ENCODE peak calls at places on chromosomes 16 and 17, in ten cellular contexts. K is H9; J is brain microvascular endothelial cell; D is tibial artery; N is breast epithelium; Q is naive thymus-derived CD4-positive, alpha-beta T cell; R is right cardiac atrium; L is stomach; V is left ventricle myocardium inferior; A is HL-60. U is an unnamed sample.

GRCh38 chr17:44776628-44777393 is 18.0 kb downstream of the ADAM11 start:
- DNase-seq in K (peak; percentile 30), J (no peak), D (no peak), N (no peak), Q (no peak), R (peak; percentile 43), L (no peak), V (no peak), A (no peak), U (no peak)

GRCh38 chr17:68624381-68624780 is 23.2 kb upstream of the FAM20A start:
- DNase-seq in K (no peak), J (no peak), D (no peak), N (no peak), Q (no peak), R (no peak), L (no peak), V (no peak), A (no peak), U (no peak)

GRCh38 chr17:4944554-4945175 is 3.7 kb downstream of the PFN1 start:
- DNase-seq in K (peak; percentile 44), J (no peak), D (no peak), N (no peak), Q (no peak), R (no peak), L (no peak), V (no peak), A (no peak), U (no peak)

GRCh38 chr17:67244621-67245072 is 349 bp downstream of the HELZ start:
- DNase-seq in K (no peak), J (no peak), D (no peak), N (no peak), Q (no peak), R (peak; percentile 61), L (no peak), V (peak; percentile 18), A (no peak), U (peak; percentile 36)

GRCh38 chr17:59337741-59338299 is 6.4 kb downstream of the YPEL2 start:
- DNase-seq in K (no peak), J (no peak), D (no peak), N (no peak), Q (no peak), R (no peak), L (no peak), V (no peak), A (no peak), U (no peak)

GRCh38 chr16:88903267-88903666 is 36.8 kb upstream of the PABPN1L start:
- DNase-seq in K (no peak), J (no peak), D (no peak), N (no peak), Q (no peak), R (no peak), L (no peak), V (no peak), A (no peak), U (no peak)

GRCh38 chr16:779561-779960 is 8.6 kb downstream of the RPUSD1 start:
- DNase-seq in K (no peak), J (no peak), D (no peak), N (no peak), Q (no peak), R (no peak), L (no peak), V (no peak), A (no peak), U (no peak)

GRCh38 chr17:58328195-58329034 is at the start of gene TSPOAP1:
- DNase-seq in K (peak; percentile 86), J (no peak), D (no peak), N (no peak), Q (peak; percentile 55), R (peak; percentile 56), L (no peak), V (peak; percentile 19), A (peak; percentile 88), U (peak; percentile 67)

GRCh38 chr17:14469971-14470370 is 169.1 kb downstream of the HS3ST3B1 start:
- DNase-seq in K (no peak), J (no peak), D (no peak), N (no peak), Q (no peak), R (no peak), L (no peak), V (no peak), A (no peak), U (no peak)

GRCh38 chr17:14474591-14474990 is 173.7 kb downstream of the HS3ST3B1 start:
- DNase-seq in K (no peak), J (no peak), D (no peak), N (no peak), Q (no peak), R (no peak), L (no peak), V (no peak), A (no peak), U (no peak)

GRCh38 chr17:14470417-14470816 is 169.5 kb downstream of the HS3ST3B1 start:
- DNase-seq in K (no peak), J (no peak), D (no peak), N (no peak), Q (no peak), R (no peak), L (no peak), V (no peak), A (no peak), U (no peak)

GRCh38 chr17:14468858-14469257 is 168.0 kb downstream of the HS3ST3B1 start:
- DNase-seq in K (no peak), J (no peak), D (no peak), N (no peak), Q (no peak), R (no peak), L (no peak), V (no peak), A (no peak), U (no peak)

DNA sequence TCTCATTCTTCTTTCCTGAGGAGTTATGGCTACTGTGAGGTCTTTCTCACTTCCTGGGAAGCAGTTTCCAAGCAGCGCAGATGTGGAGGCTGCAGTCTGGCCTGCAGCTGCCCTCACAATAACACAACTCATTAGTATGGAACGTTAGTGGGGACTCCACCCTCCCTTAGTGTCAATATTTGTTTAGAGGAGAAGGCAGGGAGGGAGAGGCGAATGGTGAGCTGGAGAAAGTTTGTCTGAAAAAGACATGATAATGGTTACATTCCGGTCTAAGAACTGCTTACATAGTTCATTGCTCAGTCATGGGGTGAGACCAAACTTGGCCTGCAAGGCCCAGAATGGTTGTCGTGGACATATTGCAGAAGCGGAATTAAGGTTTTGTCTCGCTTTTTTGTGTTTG is 170.2 kb downstream of the HS3ST3B1 start:
- DNase-seq in K (no peak), J (peak; percentile 81), D (no peak), N (no peak), Q (no peak), R (no peak), L (no peak), V (no peak), A (no peak), U (no peak)
- H3K27ac ChIP-seq in K (no peak overlapping the region), J (peak overlapping the region; percentile 58), D (no peak overlapping the region), N (no peak overlapping the region), Q (no peak overlapping the region), R (no peak overlapping the region), L (no peak overlapping the region), V (no peak overlapping the region), A (no peak overlapping the region), U (no peak overlapping the region)

GRCh38 chr17:17758443-17758842 is 77.2 kb downstream of the RAI1 start:
- DNase-seq in K (no peak), J (no peak), D (no peak), N (no peak), Q (no peak), R (no peak), L (no peak), V (no peak), A (no peak), U (no peak)

GRCh38 chr17:17759164-17759563 is 77.6 kb downstream of the SREBF1 start:
- DNase-seq in K (no peak), J (no peak), D (no peak), N (no peak), Q (no peak), R (no peak), L (no peak), V (no peak), A (no peak), U (no peak)

GRCh38 chr17:17755715-17756114 is 74.5 kb downstream of the RAI1 start:
- DNase-seq in K (no peak), J (no peak), D (no peak), N (no peak), Q (no peak), R (no peak), L (no peak), V (no peak), A (no peak), U (no peak)

GRCh38 chr17:17757391-17757791 is 76.1 kb downstream of the RAI1 start:
- DNase-seq in K (no peak), J (no peak), D (no peak), N (no peak), Q (peak; percentile 51), R (no peak), L (no peak), V (no peak), A (peak; percentile 66), U (no peak)

DNA sequence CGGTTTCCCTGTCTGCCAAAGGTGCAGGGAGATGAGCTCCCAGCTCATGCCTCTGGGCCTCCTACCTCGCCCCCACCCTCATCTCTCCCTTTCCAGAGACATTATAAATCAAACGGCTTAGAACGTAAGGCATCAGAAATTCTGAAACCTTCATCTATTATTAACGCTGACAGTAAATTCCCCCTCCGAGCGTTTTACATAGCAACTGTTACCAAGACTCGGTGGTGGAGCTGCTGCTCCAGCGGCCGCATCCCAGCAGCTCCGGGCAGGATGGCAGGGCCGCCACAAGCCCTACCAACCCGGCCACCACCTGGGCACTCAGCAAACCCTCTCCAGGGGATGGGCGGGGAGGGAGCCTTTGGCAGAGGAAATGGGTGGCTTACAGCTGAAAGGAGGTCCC is 76.7 kb downstream of the RAI1 start:
- DNase-seq in K (no peak), J (no peak), D (no peak), N (no peak), Q (no peak), R (no peak), L (no peak), V (no peak), A (no peak), U (no peak)
- H3K27ac ChIP-seq in K (no peak overlapping the region), J (no peak overlapping the region), D (no peak overlapping the region), N (no peak overlapping the region), Q (peak overlapping the region; percentile 65), R (no peak overlapping the region), L (no peak overlapping the region), V (peak overlapping the region; percentile 94), A (no peak overlapping the region), U (no peak overlapping the region)

GRCh38 chr17:60439501-60439900 is 17.2 kb downstream of the CHCT1 start:
- DNase-seq in K (no peak), J (no peak), D (no peak), N (no peak), Q (no peak), R (no peak), L (no peak), V (no peak), A (no peak), U (no peak)
- H3K27ac ChIP-seq in K (no peak overlapping the region), J (no peak overlapping the region), D (no peak overlapping the region), N (no peak overlapping the region), Q (no peak overlapping the region), R (no peak overlapping the region), L (no peak overlapping the region), V (no peak overlapping the region), A (no peak overlapping the region), U (no peak overlapping the region)

DNA sequence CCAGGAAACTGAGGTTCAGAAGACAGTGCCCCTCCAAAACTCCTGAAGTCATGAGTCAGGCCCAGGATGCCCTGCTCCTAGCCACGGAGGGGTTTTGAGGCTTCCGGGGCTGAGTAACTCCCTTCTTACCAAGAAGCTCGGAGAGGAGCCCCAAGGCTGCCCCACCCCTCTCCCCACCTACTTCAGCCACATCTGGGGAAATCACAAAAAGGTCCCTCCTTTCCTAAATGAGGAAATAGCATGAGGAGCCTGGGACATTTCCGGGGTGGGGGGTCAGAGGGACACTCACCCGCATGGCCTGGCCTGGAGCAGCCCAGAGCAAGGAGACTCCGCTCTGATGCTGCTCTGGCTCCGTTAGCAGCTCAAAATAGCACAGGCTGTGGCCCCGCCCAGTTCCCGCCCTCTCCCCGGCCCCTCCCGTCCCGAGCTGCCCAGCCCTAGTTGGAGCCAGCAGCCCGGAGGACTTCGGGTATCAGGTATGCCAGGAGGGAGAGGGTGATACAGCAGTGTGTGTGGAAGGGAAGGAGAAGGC is 40.1 kb downstream of the MYO18A start:
- DNase-seq in K (peak; percentile 91), J (peak; percentile 63), D (peak; percentile 88), N (no peak), Q (peak; percentile 52), R (peak; percentile 95), L (peak; percentile 88), V (peak; percentile 91), A (peak; percentile 93), U (peak; percentile 92)
- H3K27ac ChIP-seq in K (no peak overlapping the region), J (no peak overlapping the region), D (peak overlapping the region; percentile 74), N (peak overlapping the region; percentile 14), Q (peak overlapping the region; percentile 79), R (peak overlapping the region; percentile 95), L (peak overlapping the region; percentile 84), V (peak overlapping the region; percentile 93), A (peak overlapping the region; percentile 82), U (peak overlapping the region; percentile 81)

U was measured in CD4-positive, alpha-beta memory T cell.